ENCODE peak calls at places on chromosomes 3 and 15, in nine cellular contexts. H is PC-3, P is GM03348, V is pulmonary artery endothelial cell, F is HT1080, Y is frontal cortex, J is ELR, S is Panc1, W is HFF-Myc. K is an unnamed sample.
A peak's percentile ranks its signal among the peaks of the same experiment; 100 is the strongest.

GRCh38 chr3:20039765-20040475 is at the start of gene KAT2B:
- DNase-seq in H (peak; percentile 74), P (peak; percentile 87), V (no peak), F (peak; percentile 68), Y (peak; percentile 78), J (peak; percentile 68), S (no peak), W (no peak), K (peak; percentile 84)

GRCh38 chr3:105956311-105956710 is 87.5 kb upstream of the CBLB start:
- DNase-seq in H (peak; percentile 43), P (no peak), V (no peak), F (no peak), Y (no peak), J (peak; percentile 63), S (no peak), W (no peak), K (no peak)

GRCh38 chr15:65060641-65061397 is 7.0 kb downstream of the RASL12 start:
- DNase-seq in H (no peak), P (no peak), V (no peak), F (no peak), Y (peak; percentile 63), J (no peak), S (no peak), W (no peak), K (no peak)

GRCh38 chr3:133038089-133038730 is at the start of gene TMEM108:
- DNase-seq in H (no peak), P (peak; percentile 90), V (peak; percentile 7), F (peak; percentile 70), Y (peak; percentile 84), J (peak; percentile 17), S (no peak), W (no peak), K (no peak)

GRCh38 chr15:52392008-52392687 is 96.5 kb upstream of the MYO5C start:
- DNase-seq in H (peak; percentile 77), P (peak; percentile 8), V (no peak), F (peak; percentile 3), Y (no peak), J (peak; percentile 77), S (no peak), W (no peak), K (no peak)

GRCh38 chr15:66788024-66788423 is 86.0 kb downstream of the SMAD6 start:
- DNase-seq in H (no peak), P (no peak), V (no peak), F (no peak), Y (no peak), J (no peak), S (no peak), W (no peak), K (no peak)

GRCh38 chr15:33021806-33022389 is 172.6 kb downstream of the FMN1 start:
- DNase-seq in H (peak; percentile 85), P (peak; percentile 81), V (no peak), F (peak; percentile 56), Y (peak; percentile 52), J (peak; percentile 75), S (no peak), W (peak; percentile 74), K (peak; percentile 15)

GRCh38 chr15:66864871-66865281 is 162.8 kb downstream of the SMAD6 start:
- DNase-seq in H (no peak), P (no peak), V (no peak), F (no peak), Y (no peak), J (no peak), S (no peak), W (no peak), K (no peak)

GRCh38 chr3:188345223-188345622 is 191.3 kb downstream of the LPP start:
- DNase-seq in H (no peak), P (no peak), V (peak; percentile 83), F (peak; percentile 52), Y (no peak), J (no peak), S (no peak), W (no peak), K (no peak)

GRCh38 chr3:8460815-8461482 is 40.7 kb upstream of the LMCD1 start:
- DNase-seq in H (no peak), P (peak; percentile 59), V (no peak), F (peak; percentile 63), Y (no peak), J (no peak), S (no peak), W (no peak), K (no peak)

GRCh38 chr15:61921093-61921492 is 139.2 kb downstream of the VPS13C start:
- DNase-seq in H (peak; percentile 36), P (no peak), V (no peak), F (peak; percentile 14), Y (no peak), J (peak; percentile 24), S (no peak), W (no peak), K (no peak)

GRCh38 chr15:30953731-30954378 is 37.6 kb downstream of the MTMR10 start:
- DNase-seq in H (peak; percentile 91), P (peak; percentile 87), V (peak; percentile 5), F (peak; percentile 93), Y (no peak), J (peak; percentile 97), S (peak; percentile 47), W (peak; percentile 91), K (no peak)

GRCh38 chr15:79431636-79432344 is at the start of gene MINAR1:
- DNase-seq in H (peak; percentile 23), P (peak; percentile 83), V (no peak), F (no peak), Y (no peak), J (peak; percentile 65), S (no peak), W (no peak), K (no peak)

GRCh38 chr15:48566669-48567068 is 78.8 kb downstream of the FBN1 start:
- DNase-seq in H (no peak), P (peak; percentile 13), V (no peak), F (no peak), Y (no peak), J (peak; percentile 48), S (no peak), W (no peak), K (no peak)

GRCh38 chr3:86988986-86989385 is 2.0 kb downstream of the VGLL3 start:
- DNase-seq in H (no peak), P (no peak), V (no peak), F (no peak), Y (no peak), J (peak; percentile 46), S (no peak), W (no peak), K (no peak)

GRCh38 chr15:96333194-96334016 is 2.9 kb downstream of the NR2F2 start:
- DNase-seq in H (peak; percentile 19), P (no peak), V (no peak), F (peak; percentile 29), Y (no peak), J (peak; percentile 43), S (no peak), W (no peak), K (no peak)

GRCh38 chr15:69713726-69714559 is 261.3 kb downstream of the RPLP1 start:
- DNase-seq in H (peak; percentile 92), P (no peak), V (no peak), F (peak; percentile 93), Y (no peak), J (peak; percentile 6), S (no peak), W (no peak), K (peak; percentile 81)

GRCh38 chr15:31250033-31250432 is 76.6 kb upstream of the KLF13 start:
- DNase-seq in H (no peak), P (no peak), V (no peak), F (no peak), Y (no peak), J (no peak), S (no peak), W (no peak), K (no peak)

GRCh38 chr3:40083066-40083465 is 226.4 kb upstream of the EIF1B start:
- DNase-seq in H (no peak), P (no peak), V (no peak), F (no peak), Y (no peak), J (no peak), S (no peak), W (no peak), K (no peak)

GRCh38 chr15:79524531-79524930 is 92.4 kb downstream of the MINAR1 start:
- DNase-seq in H (no peak), P (no peak), V (no peak), F (no peak), Y (no peak), J (no peak), S (no peak), W (no peak), K (no peak)

GRCh38 chr3:72381584-72381983 is 466.7 kb downstream of the SHQ1 start:
- DNase-seq in H (no peak), P (no peak), V (no peak), F (no peak), Y (no peak), J (no peak), S (no peak), W (no peak), K (no peak)

GRCh38 chr3:133113526-133113925 is 75.3 kb downstream of the TMEM108 start:
- DNase-seq in H (peak; percentile 37), P (no peak), V (no peak), F (peak; percentile 95), Y (no peak), J (peak; percentile 30), S (no peak), W (no peak), K (no peak)

GRCh38 chr15:73935547-73935946 is 9.3 kb downstream of the LOXL1 start:
- DNase-seq in H (peak; percentile 70), P (no peak), V (no peak), F (no peak), Y (no peak), J (no peak), S (no peak), W (no peak), K (no peak)

GRCh38 chr3:10150987-10151386 is 9.4 kb downstream of the VHL start:
- DNase-seq in H (no peak), P (no peak), V (no peak), F (no peak), Y (no peak), J (no peak), S (no peak), W (no peak), K (no peak)

GRCh38 chr3:155076888-155077287 is 3.2 kb upstream of the MME start:
- DNase-seq in H (peak; percentile 34), P (no peak), V (no peak), F (peak; percentile 69), Y (no peak), J (peak; percentile 64), S (no peak), W (no peak), K (no peak)

GRCh38 chr15:47196057-47196456 is 521.2 kb upstream of the SEMA6D start:
- DNase-seq in H (peak; percentile 80), P (peak; percentile 82), V (peak; percentile 75), F (peak; percentile 45), Y (no peak), J (peak; percentile 75), S (peak; percentile 53), W (peak; percentile 67), K (peak; percentile 5)

GRCh38 chr3:49410844-49411549 is 779 bp downstream of the RHOA start:
- DNase-seq in H (no peak), P (no peak), V (no peak), F (no peak), Y (no peak), J (peak; percentile 49), S (no peak), W (no peak), K (no peak)

GRCh38 chr3:55042591-55042990 is 114.7 kb upstream of the LRTM1 start:
- DNase-seq in H (no peak), P (peak; percentile 22), V (no peak), F (peak; percentile 10), Y (no peak), J (peak; percentile 46), S (no peak), W (no peak), K (no peak)

GRCh38 chr3:196772102-196772501 is 32.4 kb downstream of the PAK2 start:
- DNase-seq in H (no peak), P (no peak), V (no peak), F (no peak), Y (no peak), J (no peak), S (no peak), W (no peak), K (no peak)

GRCh38 chr15:37788767-37789391 is 145.6 kb upstream of the TMCO5A start:
- DNase-seq in H (no peak), P (no peak), V (no peak), F (no peak), Y (no peak), J (no peak), S (no peak), W (no peak), K (no peak)

GRCh38 chr15:74252291-74253080 is 16.4 kb downstream of the CCDC33 start:
- DNase-seq in H (peak; percentile 11), P (peak; percentile 81), V (no peak), F (peak; percentile 21), Y (no peak), J (peak; percentile 47), S (no peak), W (no peak), K (no peak)

K was measured in CD4-positive, alpha-beta memory T cell.